ENCODE peak calls at places on chromosomes 3 and 15, in six cellular contexts. Y is GM12878, W is psoas muscle, I is GM23248, H is iPS DF 6.9, C is ovary. Q is an unnamed sample.
A peak's percentile ranks its signal among the peaks of the same experiment; 100 is the strongest.

GRCh38 chr3:117661636-117662095 is 952.1 kb downstream of the TUSC7 start:
- DNase-seq in Y (no peak), W (no peak), I (peak; percentile 76), H (no peak), C (no peak), Q (no peak)

GRCh38 chr3:60756636-60757035 is 494.6 kb downstream of the FHIT start:
- DNase-seq in Y (no peak), W (no peak), I (peak; percentile 52), H (no peak), C (no peak), Q (no peak)

GRCh38 chr3:11482024-11482423 is 161.7 kb downstream of the VGLL4 start:
- DNase-seq in Y (no peak), W (peak; percentile 73), I (no peak), H (no peak), C (peak; percentile 84), Q (no peak)

GRCh38 chr3:122587572-122587971 is 10.1 kb downstream of the PARP15 start:
- DNase-seq in Y (no peak), W (no peak), I (no peak), H (no peak), C (no peak), Q (no peak)

GRCh38 chr3:121651684-121652083 is 9.0 kb downstream of the HCLS1 start:
- DNase-seq in Y (no peak), W (no peak), I (peak; percentile 14), H (no peak), C (no peak), Q (no peak)

GRCh38 chr3:48305396-48305795 is 28.1 kb downstream of the SPINK8 start:
- DNase-seq in Y (no peak), W (no peak), I (no peak), H (no peak), C (no peak), Q (no peak)

GRCh38 chr15:47466357-47466756 is 250.9 kb upstream of the SEMA6D start:
- DNase-seq in Y (no peak), W (no peak), I (peak; percentile 41), H (no peak), C (no peak), Q (no peak)

GRCh38 chr15:69021895-69022294 is 7.4 kb downstream of the NOX5 start:
- DNase-seq in Y (no peak), W (no peak), I (no peak), H (no peak), C (no peak), Q (no peak)

GRCh38 chr15:44145495-44145894 is 49.6 kb downstream of the FRMD5 start:
- DNase-seq in Y (no peak), W (no peak), I (no peak), H (no peak), C (no peak), Q (no peak)

GRCh38 chr15:76336254-76337046 is at the start of gene ISL2:
- DNase-seq in Y (peak; percentile 61), W (no peak), I (peak; percentile 90), H (no peak), C (no peak), Q (peak; percentile 100)

GRCh38 chr3:105362021-105362665 is 4.6 kb upstream of the ALCAM start:
- DNase-seq in Y (no peak), W (no peak), I (peak; percentile 76), H (no peak), C (no peak), Q (no peak)

GRCh38 chr3:148329481-148330220 is 368.1 kb upstream of the AGTR1 start:
- DNase-seq in Y (no peak), W (no peak), I (peak; percentile 46), H (no peak), C (no peak), Q (no peak)

GRCh38 chr15:27059610-27060202 is 88.7 kb downstream of the GABRG3 start:
- DNase-seq in Y (no peak), W (no peak), I (peak; percentile 47), H (peak; percentile 58), C (no peak), Q (peak; percentile 74)

GRCh38 chr15:62803856-62804400 is 238.6 kb upstream of the TPM1 start:
- DNase-seq in Y (no peak), W (no peak), I (no peak), H (no peak), C (no peak), Q (no peak)

GRCh38 chr3:72947715-72948507 is 48.7 kb upstream of the PPP4R2 start:
- DNase-seq in Y (no peak), W (no peak), I (no peak), H (no peak), C (no peak), Q (no peak)

GRCh38 chr15:53512029-53512428 is 247.4 kb downstream of the WDR72 start:
- DNase-seq in Y (no peak), W (no peak), I (no peak), H (no peak), C (no peak), Q (no peak)

GRCh38 chr15:74573987-74574386 is 33.0 kb downstream of the ARID3B start:
- DNase-seq in Y (no peak), W (no peak), I (peak; percentile 58), H (no peak), C (no peak), Q (no peak)

GRCh38 chr3:123883111-123883510 is 1.0 kb downstream of the MYLK start:
- DNase-seq in Y (no peak), W (no peak), I (no peak), H (no peak), C (no peak), Q (no peak)

GRCh38 chr3:189664311-189664710 is 33.1 kb downstream of the TP63 start:
- DNase-seq in Y (no peak), W (peak; percentile 37), I (peak; percentile 96), H (no peak), C (no peak), Q (no peak)

GRCh38 chr3:169245631-169246030 is 417.9 kb downstream of the MECOM start:
- DNase-seq in Y (no peak), W (no peak), I (no peak), H (no peak), C (no peak), Q (no peak)

GRCh38 chr3:9175421-9175820 is 74.0 kb downstream of the SRGAP3 start:
- DNase-seq in Y (no peak), W (no peak), I (peak; percentile 13), H (no peak), C (no peak), Q (no peak)

GRCh38 chr3:127680146-127680661 is 7.5 kb downstream of the ABTB1 start:
- DNase-seq in Y (no peak), W (no peak), I (no peak), H (no peak), C (no peak), Q (no peak)

GRCh38 chr3:4906107-4906621 is 73.1 kb upstream of the BHLHE40 start:
- DNase-seq in Y (no peak), W (no peak), I (peak; percentile 56), H (no peak), C (no peak), Q (peak; percentile 69)

GRCh38 chr3:42685363-42685881 is at the start of gene KLHL40:
- DNase-seq in Y (no peak), W (peak; percentile 79), I (no peak), H (no peak), C (no peak), Q (no peak)

GRCh38 chr15:41827290-41827879 is 507 bp upstream of the JMJD7 start:
- DNase-seq in Y (no peak), W (no peak), I (no peak), H (no peak), C (no peak), Q (peak; percentile 27)

GRCh38 chr15:39556461-39556860 is 24.4 kb upstream of the THBS1 start:
- DNase-seq in Y (no peak), W (no peak), I (no peak), H (no peak), C (no peak), Q (no peak)

GRCh38 chr15:91118796-91119590 is 18.9 kb downstream of the SV2B start:
- DNase-seq in Y (no peak), W (no peak), I (no peak), H (no peak), C (no peak), Q (no peak)

GRCh38 chr3:162175145-162175544 is 678.5 kb downstream of the OTOL1 start:
- DNase-seq in Y (no peak), W (no peak), I (no peak), H (no peak), C (no peak), Q (no peak)

GRCh38 chr3:136351905-136352304 is 101.8 kb downstream of the PCCB start:
- DNase-seq in Y (no peak), W (no peak), I (no peak), H (no peak), C (no peak), Q (no peak)

GRCh38 chr15:33145447-33145846 is 49.1 kb downstream of the FMN1 start:
- DNase-seq in Y (no peak), W (no peak), I (no peak), H (no peak), C (no peak), Q (no peak)

GRCh38 chr15:63503739-63504246 is 600 bp upstream of the USP3 start:
- DNase-seq in Y (no peak), W (peak; percentile 74), I (peak; percentile 90), H (no peak), C (peak; percentile 76), Q (no peak)

DNA sequence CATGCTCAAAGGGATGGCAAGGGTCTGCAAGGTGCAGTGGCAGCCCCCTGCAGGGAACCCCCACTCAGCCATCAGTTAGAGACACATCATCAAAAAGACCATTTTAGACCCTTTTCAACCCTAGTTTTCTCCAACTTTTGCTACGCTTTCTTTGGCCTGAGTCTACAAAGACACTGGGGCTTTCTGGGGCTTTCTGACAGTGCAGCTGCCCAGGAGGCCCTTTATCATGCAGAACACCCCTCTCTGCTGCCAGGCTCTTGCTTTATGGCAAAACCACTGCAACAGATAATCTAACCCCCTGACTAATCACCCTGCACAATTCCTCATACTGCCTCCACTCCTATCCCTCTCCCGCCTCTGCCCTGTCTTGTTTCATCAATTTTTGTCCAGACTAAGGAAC is 2.4 kb downstream of the NMNAT3 start:
- DNase-seq in Y (no peak), W (no peak), I (no peak), H (no peak), C (no peak), Q (peak; percentile 48)
- H3K4me1 ChIP-seq in Y (no peaks in the 10 kb centered on the region), W (peaks cover 12% of the 10 kb centered on the region), I (no peaks in the 10 kb centered on the region), H (peaks cover 6% of the 10 kb centered on the region), C (peaks cover 2% of the 10 kb centered on the region), Q (no peaks in the 10 kb centered on the region)

DNA sequence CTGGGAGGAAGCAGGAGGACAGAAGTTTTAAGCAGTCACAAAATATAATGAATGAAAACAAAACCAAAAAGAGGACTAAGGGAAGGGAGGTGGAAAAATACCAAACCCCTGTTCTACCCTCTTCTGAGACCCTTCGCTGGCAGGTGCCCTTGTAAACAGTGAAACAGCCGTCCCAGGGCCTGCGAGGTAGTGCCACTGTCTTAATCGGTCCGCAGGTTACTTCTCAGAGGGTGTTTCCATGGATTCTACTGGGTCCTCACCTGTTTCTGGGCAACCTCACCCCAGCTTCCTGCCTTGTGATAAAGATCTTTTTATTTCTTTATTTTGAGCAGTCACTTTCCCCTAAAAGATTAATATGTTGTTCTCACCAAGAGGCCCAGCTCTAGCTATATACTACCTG is 65.3 kb downstream of the SLC30A4 start:
- DNase-seq in Y (no peak), W (no peak), I (peak; percentile 36), H (no peak), C (no peak), Q (no peak)
- H3K4me3 ChIP-seq in Y (no peak overlapping the region), W (no peak overlapping the region), I (peak overlapping the region; percentile 70), H (no peak overlapping the region), C (no peak overlapping the region), Q (no peak overlapping the region)

GRCh38 chr15:31408724-31409123 is 82.1 kb downstream of the KLF13 start:
- DNase-seq in Y (no peak), W (no peak), I (no peak), H (no peak), C (no peak), Q (no peak)
- H3K36me3 ChIP-seq in Y (no peaks in the 10 kb centered on the region), W (no peaks in the 10 kb centered on the region), I (no peaks in the 10 kb centered on the region), H (no peaks in the 10 kb centered on the region), C (no peaks in the 10 kb centered on the region), Q (no peaks in the 10 kb centered on the region)

GRCh38 chr3:172154768-172155649 is 115.6 kb downstream of the FNDC3B start:
- DNase-seq in Y (no peak), W (no peak), I (peak; percentile 71), H (no peak), C (no peak), Q (no peak)
- H3K4me1 ChIP-seq in Y (peaks cover 28% of the 10 kb centered on the region), W (peaks cover 76% of the 10 kb centered on the region), I (peaks cover 76% of the 10 kb centered on the region), H (peaks cover 15% of the 10 kb centered on the region), C (peaks cover 17% of the 10 kb centered on the region), Q (no peaks in the 10 kb centered on the region)